ENCODE peak calls at places on chromosome 1, in ten cellular contexts. K, E, P, J, Q, V, I, U, X and H are unnamed samples.

GRCh38 chr1:32494196-32494595 is 29.3 kb downstream of the ZBTB8B start:
- DNase-seq in J (no peak), V (no peak), I (no peak), K (no peak), P (no peak), U (no peak), X (no peak), Q (no peak), E (no peak), H (no peak)

GRCh38 chr1:110605446-110605845 is 712 bp downstream of the KCNA2 start:
- DNase-seq in K (no peak), Q (no peak), U (no peak), P (no peak), I (no peak), V (no peak), E (no peak), X (no peak), J (no peak), H (no peak)

GRCh38 chr1:1598051-1598719 is 1.8 kb downstream of the FNDC10 start:
- DNase-seq in V (no peak), U (no peak), Q (no peak), K (no peak), P (peak; percentile 88), X (no peak), J (no peak), E (no peak), I (no peak), H (peak; percentile 84)

GRCh38 chr1:161910516-161911077 is 113.1 kb downstream of the OLFML2B start:
- DNase-seq in K (no peak), I (no peak), P (no peak), J (no peak), V (no peak), U (no peak), Q (no peak), E (peak; percentile 29), X (no peak), H (no peak)

GRCh38 chr1:179599623-179600249 is 8.1 kb downstream of the TDRD5 start:
- DNase-seq in P (no peak), U (no peak), V (no peak), E (peak; percentile 22), K (no peak), X (no peak), J (no peak), Q (no peak), I (no peak), H (no peak)

GRCh38 chr1:226664413-226665101 is 74.5 kb downstream of the ITPKB start:
- DNase-seq in I (peak; percentile 58), K (no peak), E (peak; percentile 32), V (no peak), P (no peak), X (no peak), U (no peak), Q (no peak), J (no peak), H (no peak)

GRCh38 chr1:8464987-8465386 is 147.1 kb downstream of the SLC45A1 start:
- DNase-seq in I (no peak), U (no peak), Q (no peak), P (no peak), V (no peak), X (no peak), E (no peak), J (no peak), K (no peak), H (no peak)

GRCh38 chr1:233282582-233282886 is 13.0 kb downstream of the PCNX2 start:
- DNase-seq in U (no peak), Q (no peak), K (no peak), X (no peak), J (no peak), I (no peak), E (no peak), V (no peak), P (no peak), H (no peak)

GRCh38 chr1:160544647-160545046 is 21.6 kb upstream of the SLAMF6 start:
- DNase-seq in E (peak; percentile 10), U (peak; percentile 18), X (no peak), Q (no peak), P (no peak), J (no peak), K (no peak), I (no peak), V (no peak), H (no peak)

GRCh38 chr1:157512036-157512969 is 40.0 kb downstream of the FCRL5 start:
- DNase-seq in V (no peak), U (no peak), K (no peak), P (no peak), X (no peak), Q (no peak), I (no peak), J (no peak), E (no peak), H (no peak)

GRCh38 chr1:94325379-94326302 is 88.3 kb upstream of the ARHGAP29 start:
- DNase-seq in I (peak; percentile 32), E (peak; percentile 99), J (no peak), V (no peak), X (no peak), U (no peak), P (no peak), Q (no peak), K (peak; percentile 100), H (no peak)

GRCh38 chr1:154157520-154158306 is 2.8 kb upstream of the NUP210L start:
- DNase-seq in V (peak; percentile 27), K (no peak), Q (peak; percentile 85), J (peak; percentile 49), I (no peak), X (no peak), E (no peak), P (no peak), U (peak; percentile 69), H (no peak)

GRCh38 chr1:168801032-168801745 is 72.2 kb upstream of the DPT start:
- DNase-seq in P (no peak), J (no peak), Q (no peak), U (no peak), E (peak; percentile 9), K (no peak), V (no peak), X (no peak), I (peak; percentile 64), H (no peak)

GRCh38 chr1:66296901-66297300 is 237.1 kb upstream of the SGIP1 start:
- DNase-seq in J (no peak), V (no peak), E (no peak), Q (no peak), I (no peak), K (no peak), U (no peak), P (no peak), X (no peak), H (no peak)

GRCh38 chr1:11650331-11650991 is 3.8 kb downstream of the FBXO2 start:
- DNase-seq in X (peak; percentile 74), J (peak; percentile 73), K (no peak), P (no peak), Q (peak; percentile 90), I (peak; percentile 93), V (peak; percentile 50), U (peak; percentile 82), E (peak; percentile 65), H (peak; percentile 91)

GRCh38 chr1:167698313-167698712 is 23.5 kb upstream of the MPZL1 start:
- DNase-seq in I (no peak), Q (no peak), X (no peak), E (no peak), J (no peak), K (no peak), V (no peak), U (no peak), P (no peak), H (no peak)

GRCh38 chr1:168512864-168513595 is 30.8 kb downstream of the XCL2 start:
- DNase-seq in K (no peak), J (no peak), U (no peak), V (no peak), I (no peak), E (no peak), Q (peak; percentile 64), P (no peak), X (no peak), H (no peak)

GRCh38 chr1:64936958-64937357 is 29.4 kb downstream of the JAK1 start:
- DNase-seq in U (no peak), V (no peak), P (no peak), J (peak; percentile 28), Q (no peak), K (no peak), E (no peak), I (peak; percentile 47), X (no peak), H (no peak)

GRCh38 chr1:25642710-25643109 is 26.1 kb downstream of the MAN1C1 start:
- DNase-seq in I (no peak), J (no peak), X (no peak), P (no peak), V (no peak), Q (peak; percentile 86), U (peak; percentile 55), K (peak; percentile 52), E (no peak), H (peak; percentile 46)

GRCh38 chr1:35663434-35663833 is 22.1 kb upstream of the PSMB2 start:
- DNase-seq in E (no peak), Q (no peak), X (no peak), V (no peak), I (no peak), K (no peak), J (no peak), P (no peak), U (no peak), H (no peak)

GRCh38 chr1:108063703-108064102 is 98.7 kb upstream of the VAV3 start:
- DNase-seq in Q (no peak), K (peak; percentile 74), J (no peak), X (no peak), U (no peak), V (no peak), P (no peak), E (no peak), I (no peak), H (no peak)

GRCh38 chr1:41698916-41699860 is 214.7 kb upstream of the EDN2 start:
- DNase-seq in X (no peak), K (no peak), E (no peak), V (no peak), J (no peak), I (no peak), Q (no peak), P (no peak), U (peak; percentile 11), H (no peak)

GRCh38 chr1:28115267-28115666 is 26.9 kb upstream of the EYA3 start:
- DNase-seq in J (peak; percentile 20), V (peak; percentile 6), X (no peak), I (no peak), U (peak; percentile 35), P (no peak), K (peak; percentile 16), Q (peak; percentile 42), E (peak; percentile 19), H (no peak)